ENCODE peak calls at places on chromosomes 5 and 9, in six cellular contexts. One of them, this sample, is unnamed.
A peak's percentile ranks its signal among the peaks of the same experiment; 100 is the strongest.

GRCh38 chr5:127324756-127325155 is 34.2 kb downstream of the MEGF10 start:
- DNase-seq in activated CD4-positive, alpha-beta T cell treated with anti-CD3 and anti-CD28 coated beads, Interleukin-2, amount 50 U/mL, for 24 hours: no peak
- DNase-seq in A549: no peak
- DNase-seq in HEK293T: no peak
- DNase-seq in foreskin fibroblast: no peak
- DNase-seq in anterior cingulate cortex: no peak
- DNase-seq in this sample: no peak

GRCh38 chr5:172886974-172887491 is 53.0 kb downstream of the ERGIC1 start:
- DNase-seq in activated CD4-positive, alpha-beta T cell treated with anti-CD3 and anti-CD28 coated beads, Interleukin-2, amount 50 U/mL, for 24 hours: no peak
- DNase-seq in A549: no peak
- DNase-seq in HEK293T: no peak
- DNase-seq in foreskin fibroblast: peak; percentile 86
- DNase-seq in anterior cingulate cortex: no peak
- DNase-seq in this sample: no peak

GRCh38 chr9:115039686-115040085 is 78.3 kb downstream of the TNC start:
- DNase-seq in activated CD4-positive, alpha-beta T cell treated with anti-CD3 and anti-CD28 coated beads, Interleukin-2, amount 50 U/mL, for 24 hours: no peak
- DNase-seq in A549: no peak
- DNase-seq in HEK293T: no peak
- DNase-seq in foreskin fibroblast: no peak
- DNase-seq in anterior cingulate cortex: no peak
- DNase-seq in this sample: no peak

GRCh38 chr9:94952553-94953373 is 226.3 kb downstream of the AOPEP start:
- DNase-seq in activated CD4-positive, alpha-beta T cell treated with anti-CD3 and anti-CD28 coated beads, Interleukin-2, amount 50 U/mL, for 24 hours: no peak
- DNase-seq in A549: no peak
- DNase-seq in HEK293T: no peak
- DNase-seq in foreskin fibroblast: no peak
- DNase-seq in anterior cingulate cortex: no peak
- DNase-seq in this sample: no peak

GRCh38 chr5:103942587-103943186 is 380.1 kb upstream of the NUDT12 start:
- DNase-seq in activated CD4-positive, alpha-beta T cell treated with anti-CD3 and anti-CD28 coated beads, Interleukin-2, amount 50 U/mL, for 24 hours: no peak
- DNase-seq in A549: no peak
- DNase-seq in HEK293T: no peak
- DNase-seq in foreskin fibroblast: no peak
- DNase-seq in anterior cingulate cortex: no peak
- DNase-seq in this sample: no peak

GRCh38 chr5:126852916-126853315 is 76.0 kb downstream of the LMNB1 start:
- DNase-seq in activated CD4-positive, alpha-beta T cell treated with anti-CD3 and anti-CD28 coated beads, Interleukin-2, amount 50 U/mL, for 24 hours: no peak
- DNase-seq in A549: no peak
- DNase-seq in HEK293T: no peak
- DNase-seq in foreskin fibroblast: no peak
- DNase-seq in anterior cingulate cortex: no peak
- DNase-seq in this sample: no peak

GRCh38 chr5:55324815-55325418 is 17.1 kb downstream of the MTREX start:
- DNase-seq in activated CD4-positive, alpha-beta T cell treated with anti-CD3 and anti-CD28 coated beads, Interleukin-2, amount 50 U/mL, for 24 hours: no peak
- DNase-seq in A549: peak; percentile 61
- DNase-seq in HEK293T: peak; percentile 27
- DNase-seq in foreskin fibroblast: peak; percentile 52
- DNase-seq in anterior cingulate cortex: no peak
- DNase-seq in this sample: no peak

GRCh38 chr5:37771731-37772130 is 68.1 kb downstream of the GDNF start:
- DNase-seq in activated CD4-positive, alpha-beta T cell treated with anti-CD3 and anti-CD28 coated beads, Interleukin-2, amount 50 U/mL, for 24 hours: no peak
- DNase-seq in A549: no peak
- DNase-seq in HEK293T: no peak
- DNase-seq in foreskin fibroblast: peak; percentile 98
- DNase-seq in anterior cingulate cortex: no peak
- DNase-seq in this sample: no peak

GRCh38 chr9:87614402-87614801 is 111.5 kb upstream of the CTSL start:
- DNase-seq in activated CD4-positive, alpha-beta T cell treated with anti-CD3 and anti-CD28 coated beads, Interleukin-2, amount 50 U/mL, for 24 hours: no peak
- DNase-seq in A549: no peak
- DNase-seq in HEK293T: no peak
- DNase-seq in foreskin fibroblast: no peak
- DNase-seq in anterior cingulate cortex: no peak
- DNase-seq in this sample: no peak

GRCh38 chr9:134623408-134624066 is 18.1 kb upstream of the COL5A1 start:
- DNase-seq in activated CD4-positive, alpha-beta T cell treated with anti-CD3 and anti-CD28 coated beads, Interleukin-2, amount 50 U/mL, for 24 hours: no peak
- DNase-seq in A549: no peak
- DNase-seq in HEK293T: no peak
- DNase-seq in foreskin fibroblast: no peak
- DNase-seq in anterior cingulate cortex: no peak
- DNase-seq in this sample: no peak

GRCh38 chr9:115657695-115658094 is 495.9 kb upstream of the PAPPA start:
- DNase-seq in activated CD4-positive, alpha-beta T cell treated with anti-CD3 and anti-CD28 coated beads, Interleukin-2, amount 50 U/mL, for 24 hours: no peak
- DNase-seq in A549: no peak
- DNase-seq in HEK293T: no peak
- DNase-seq in foreskin fibroblast: no peak
- DNase-seq in anterior cingulate cortex: no peak
- DNase-seq in this sample: no peak

GRCh38 chr5:132102101-132102701 is 28.6 kb downstream of the CSF2 start:
- DNase-seq in activated CD4-positive, alpha-beta T cell treated with anti-CD3 and anti-CD28 coated beads, Interleukin-2, amount 50 U/mL, for 24 hours: peak; percentile 47
- DNase-seq in A549: no peak
- DNase-seq in HEK293T: no peak
- DNase-seq in foreskin fibroblast: no peak
- DNase-seq in anterior cingulate cortex: no peak
- DNase-seq in this sample: no peak

GRCh38 chr5:4544049-4544675 is 596.0 kb upstream of the ADAMTS16 start:
- DNase-seq in activated CD4-positive, alpha-beta T cell treated with anti-CD3 and anti-CD28 coated beads, Interleukin-2, amount 50 U/mL, for 24 hours: no peak
- DNase-seq in A549: no peak
- DNase-seq in HEK293T: no peak
- DNase-seq in foreskin fibroblast: no peak
- DNase-seq in anterior cingulate cortex: no peak
- DNase-seq in this sample: no peak

This sample was measured in stimulated activated CD8-positive, alpha-beta memory T cell treated with anti-CD3 and anti-CD28 coated beads, Interleukin-7, amount 100 ng/mL, for 24 hours.